ENCODE peak calls at places on chromosomes 3 and 15, in eight cellular contexts. U is cardiac fibroblast, C is esophagus squamous epithelium, T is left ventricle myocardium inferior, H is heart left ventricle, A is brain microvascular endothelial cell, F is upper lobe of right lung, K is right cardiac atrium. Z is an unnamed sample.

GRCh38 chr3:67349551-67350174 is 304.7 kb downstream of the SUCLG2 start:
- DNase-seq in A (peak), C (no peak), U (no peak), H (no peak), F (no peak), K (no peak), T (no peak), Z (no peak)

GRCh38 chr3:133208184-133208583 is 170.0 kb downstream of the TMEM108 start:
- DNase-seq in F (no peak), U (no peak), T (no peak), H (no peak), K (no peak), A (no peak), C (no peak), Z (no peak)

GRCh38 chr15:80152896-80153876 is at the start of gene FAH:
- DNase-seq in F (no peak), H (no peak), T (no peak), A (peak), C (no peak), K (peak), U (no peak), Z (no peak)

GRCh38 chr15:40932146-40932545 is 3.0 kb downstream of the DLL4 start:
- DNase-seq in T (no peak), U (no peak), A (no peak), F (no peak), C (no peak), K (peak), H (peak), Z (no peak)

GRCh38 chr3:131361464-131362421 is 19.8 kb upstream of the NUDT16 start:
- DNase-seq in C (peak), F (peak), K (peak), U (peak), A (no peak), T (peak), H (peak), Z (peak)

GRCh38 chr3:55500555-55501340 is 13.6 kb upstream of the WNT5A start:
- DNase-seq in T (no peak), U (no peak), H (no peak), F (no peak), K (no peak), A (no peak), C (no peak), Z (no peak)

GRCh38 chr3:51966016-51966415 is 1.2 kb downstream of the PCBP4 start:
- DNase-seq in U (no peak), T (no peak), A (no peak), K (peak), C (no peak), H (no peak), F (no peak), Z (no peak)

GRCh38 chr3:123678108-123678511 is 93.3 kb upstream of the HACD2 start:
- DNase-seq in A (peak), K (no peak), H (no peak), T (no peak), U (peak), F (no peak), C (no peak), Z (no peak)

GRCh38 chr3:52402706-52403270 is 42.1 kb downstream of the SEMA3G start:
- DNase-seq in A (no peak), C (no peak), K (peak), U (no peak), F (peak), T (peak), H (peak), Z (no peak)

GRCh38 chr15:38683382-38684242 is 119.0 kb upstream of the RASGRP1 start:
- DNase-seq in K (peak), U (peak), H (peak), F (no peak), C (no peak), A (peak), T (no peak), Z (no peak)

GRCh38 chr3:193974147-193974546 is 161.8 kb upstream of the HES1 start:
- DNase-seq in H (no peak), T (no peak), F (no peak), U (no peak), K (no peak), C (no peak), A (peak), Z (peak)

GRCh38 chr3:184230603-184231528 is 1.5 kb downstream of the VWA5B2 start:
- DNase-seq in U (no peak), C (no peak), F (no peak), H (no peak), T (no peak), A (no peak), K (peak), Z (no peak)

GRCh38 chr3:38227989-38228388 is 37.6 kb upstream of the SLC22A13 start:
- DNase-seq in F (no peak), A (peak), H (no peak), K (no peak), U (peak), C (no peak), T (no peak), Z (peak)

GRCh38 chr3:46299608-46300460 is 54.1 kb upstream of the CCR2 start:
- DNase-seq in C (no peak), A (no peak), H (no peak), K (no peak), T (no peak), F (no peak), U (no peak), Z (no peak)

GRCh38 chr3:36774072-36774471 is 9.7 kb upstream of the DCLK3 start:
- DNase-seq in T (no peak), H (no peak), K (no peak), C (no peak), U (peak), A (peak), F (no peak), Z (no peak)

GRCh38 chr3:46517016-46517770 is 19.4 kb downstream of the RTP3 start:
- DNase-seq in F (no peak), T (no peak), A (peak), H (no peak), C (no peak), U (peak), K (no peak), Z (peak)

GRCh38 chr15:38564557-38565286 is at the start of gene RASGRP1:
- DNase-seq in K (peak), H (peak), A (peak), F (peak), C (no peak), U (peak), T (peak), Z (no peak)

GRCh38 chr3:36701249-36701572 is 63.1 kb downstream of the DCLK3 start:
- DNase-seq in H (no peak), U (no peak), A (no peak), T (no peak), K (no peak), F (no peak), C (no peak), Z (no peak)

GRCh38 chr15:45254405-45255293 is 2.6 kb downstream of the SLC28A2 start:
- DNase-seq in A (peak), U (no peak), T (no peak), C (no peak), K (no peak), H (no peak), F (no peak), Z (no peak)

GRCh38 chr3:59808431-59808830 is 758.6 kb upstream of the CFAP20DC start:
- DNase-seq in H (no peak), C (no peak), U (no peak), T (no peak), K (no peak), F (no peak), A (no peak), Z (no peak)

GRCh38 chr15:59762558-59762957 is 73.4 kb upstream of the BNIP2 start:
- DNase-seq in T (no peak), C (no peak), F (no peak), A (no peak), K (no peak), U (no peak), H (no peak), Z (no peak)

GRCh38 chr15:49441816-49442215 is 18.8 kb downstream of the FGF7 start:
- DNase-seq in U (no peak), C (no peak), F (no peak), H (no peak), A (no peak), K (no peak), T (no peak), Z (no peak)

GRCh38 chr3:114380233-114380645 is 86.4 kb downstream of the TIGIT start:
- DNase-seq in H (peak), K (peak), F (no peak), C (no peak), U (peak), T (peak), A (peak), Z (peak)

GRCh38 chr15:69460481-69460880 is 7.9 kb downstream of the RPLP1 start:
- DNase-seq in A (no peak), H (no peak), C (no peak), K (no peak), F (no peak), T (no peak), U (no peak), Z (no peak)

GRCh38 chr15:84980196-84981053 is 1.2 kb upstream of the PDE8A start:
- DNase-seq in F (peak), T (peak), C (peak), U (peak), K (peak), A (peak), H (peak), Z (peak)

GRCh38 chr3:197031315-197032285 is 2.0 kb upstream of the MELTF start:
- DNase-seq in A (peak), K (peak), U (peak), T (peak), H (peak), F (no peak), C (no peak), Z (peak)

GRCh38 chr3:197028711-197029510 is 706 bp downstream of the MELTF start:
- DNase-seq in T (no peak), F (peak), H (no peak), U (no peak), C (no peak), A (no peak), K (no peak), Z (no peak)

GRCh38 chr3:197030379-197031314 is 1.0 kb upstream of the MELTF start:
- DNase-seq in A (no peak), C (no peak), T (no peak), F (no peak), K (no peak), U (no peak), H (no peak), Z (no peak)

GRCh38 chr3:197027896-197028710 is 1.5 kb downstream of the MELTF start:
- DNase-seq in A (no peak), K (no peak), T (no peak), U (no peak), H (no peak), F (no peak), C (no peak), Z (no peak)

GRCh38 chr3:197029511-197030167 is at the start of gene MELTF:
- DNase-seq in A (peak), C (no peak), F (peak), T (peak), U (peak), K (peak), H (peak), Z (no peak)
- H3K4me3 ChIP-seq in A (peak), C (peak), F (peak), T (peak), U (peak), K (peak), H (peak), Z (peak)

GRCh38 chr3:119529883-119530282 is 29.5 kb downstream of the CD80 start:
- DNase-seq in A (peak), F (no peak), C (no peak), T (no peak), K (no peak), H (no peak), U (peak), Z (no peak)
- H3K4me3 ChIP-seq in A (no peak), F (no peak), C (no peak), T (no peak), K (no peak), H (no peak), U (no peak), Z (no peak)

GRCh38 chr3:31653464-31653863 is 120.7 kb downstream of the STT3B start:
- DNase-seq in A (no peak), H (no peak), T (no peak), C (no peak), K (no peak), U (no peak), F (no peak), Z (no peak)

GRCh38 chr3:31645233-31645632 is 112.5 kb downstream of the STT3B start:
- DNase-seq in H (no peak), U (no peak), F (no peak), C (no peak), T (no peak), K (no peak), A (no peak), Z (no peak)

GRCh38 chr3:31652296-31652695 is 119.6 kb downstream of the STT3B start:
- DNase-seq in K (no peak), H (no peak), U (no peak), F (no peak), T (no peak), A (no peak), C (no peak), Z (no peak)

GRCh38 chr3:31648286-31648968 is 115.7 kb downstream of the STT3B start:
- DNase-seq in C (no peak), F (no peak), A (no peak), U (no peak), T (no peak), H (no peak), K (no peak), Z (no peak)
- H3K4me3 ChIP-seq in C (no peak), F (no peak), A (no peak), U (no peak), T (no peak), H (no peak), K (no peak), Z (no peak)

DNA sequence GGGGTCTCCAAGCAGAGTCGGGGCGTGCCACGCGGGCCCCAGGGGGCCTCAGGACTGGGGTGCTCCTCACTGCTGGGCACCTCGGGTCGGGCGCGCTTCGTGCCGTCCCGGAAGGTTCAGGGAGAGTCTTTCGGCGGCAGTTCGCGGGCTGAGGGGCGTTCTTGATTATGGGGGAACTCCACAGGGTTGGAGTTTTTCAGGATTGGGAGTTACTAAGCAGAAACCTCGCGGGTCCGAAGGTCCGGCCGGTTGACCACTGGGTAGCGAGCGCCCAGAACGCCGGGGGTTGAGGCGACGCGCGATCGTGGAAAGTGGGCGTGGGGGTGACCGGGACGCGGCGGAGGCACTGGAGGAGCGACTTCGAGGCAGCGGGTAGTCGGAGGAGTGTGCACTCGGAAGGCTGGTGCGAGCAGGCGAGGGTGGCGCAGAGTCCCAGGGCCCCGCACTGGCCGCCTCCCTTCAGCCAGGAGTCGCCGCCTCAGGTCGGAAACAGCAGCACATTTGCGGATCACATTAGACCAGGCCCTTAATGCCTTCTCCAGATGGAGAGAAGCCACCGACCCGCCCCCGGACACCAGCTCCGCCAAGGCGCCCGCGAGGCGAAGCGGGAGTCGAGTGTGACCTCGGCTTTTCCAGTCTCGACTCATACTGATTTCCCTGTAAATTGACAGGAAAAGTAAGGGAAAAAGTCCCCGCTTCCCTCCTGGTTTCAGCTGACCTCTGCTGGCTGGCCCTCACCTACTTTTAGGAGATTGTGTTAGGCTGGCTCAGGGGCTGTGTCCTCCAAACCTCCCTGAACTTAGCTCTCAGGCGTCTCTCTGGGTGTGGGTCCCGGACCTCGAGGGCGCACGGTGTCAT is 685 bp downstream of the ADAMTSL3 start:
- DNase-seq in T (peak), H (peak), F (no peak), K (peak), A (no peak), U (no peak), C (no peak), Z (no peak)
- H3K4me3 ChIP-seq in T (peak), H (peak), F (peak), K (peak), A (no peak), U (peak), C (peak), Z (peak)

Z was measured in retinal pigment epithelial cell.